ENCODE peak calls at places on chromosomes 7 and 10, in ten cellular contexts. K is foreskin fibroblast; S is hepatocyte; P is body of pancreas; U is BE2C; J is cardiac fibroblast; X is naive thymus-derived CD4-positive, alpha-beta T cell; D is testis; H is fibroblast of mammary gland; V is left ventricle myocardium inferior. M is an unnamed sample.

GRCh38 chr7:126993626-126994213 is 259.0 kb downstream of the GRM8 start:
- DNase-seq in U (no peak), D (no peak), P (no peak), V (no peak), S (no peak), K (no peak), H (no peak), J (no peak), X (no peak), M (no peak)

GRCh38 chr7:2609001-2609411 is 22.8 kb upstream of the TTYH3 start:
- DNase-seq in S (peak; percentile 37), U (no peak), K (no peak), J (peak; percentile 57), V (no peak), P (no peak), D (no peak), H (peak; percentile 59), X (peak; percentile 38), M (no peak)

GRCh38 chr10:74921744-74922143 is 95.3 kb downstream of the KAT6B start:
- DNase-seq in S (no peak), J (no peak), P (no peak), V (no peak), D (peak; percentile 81), H (peak; percentile 35), X (no peak), U (no peak), K (no peak), M (no peak)

GRCh38 chr10:97574374-97575100 is 2.0 kb downstream of the ANKRD2 start:
- DNase-seq in P (peak; percentile 79), D (peak; percentile 48), H (peak; percentile 42), V (peak; percentile 60), S (peak; percentile 51), U (peak; percentile 56), K (peak; percentile 85), X (no peak), J (peak; percentile 78), M (peak; percentile 81)

GRCh38 chr7:123692471-123692877 is 36.8 kb downstream of the LMOD2 start:
- DNase-seq in D (no peak), S (no peak), J (no peak), P (no peak), U (no peak), X (no peak), K (no peak), H (no peak), V (no peak), M (no peak)

GRCh38 chr7:141045842-141046630 is 27.8 kb upstream of the TMEM178B start:
- DNase-seq in X (no peak), D (no peak), K (peak; percentile 4), P (no peak), S (no peak), J (no peak), U (no peak), H (peak; percentile 42), V (no peak), M (no peak)

GRCh38 chr7:100726998-100727761 is 6.2 kb upstream of the ZAN start:
- DNase-seq in J (peak; percentile 71), P (no peak), H (peak; percentile 91), U (no peak), S (no peak), X (no peak), K (peak; percentile 81), V (no peak), D (peak; percentile 22), M (no peak)

GRCh38 chr10:132974886-132975881 is 32.8 kb upstream of the CFAP46 start:
- DNase-seq in K (peak; percentile 18), J (peak; percentile 71), P (no peak), V (peak; percentile 12), S (no peak), D (no peak), U (no peak), X (no peak), H (no peak), M (no peak)

GRCh38 chr10:44316187-44316921 is 68.5 kb downstream of the CXCL12 start:
- DNase-seq in D (peak; percentile 67), V (no peak), X (no peak), S (no peak), J (no peak), P (no peak), U (peak; percentile 96), K (no peak), H (peak; percentile 10), M (no peak)

GRCh38 chr10:34955391-34955790 is 134.8 kb downstream of the CUL2 start:
- DNase-seq in S (no peak), J (peak; percentile 52), U (no peak), H (no peak), V (no peak), D (no peak), K (no peak), X (no peak), P (no peak), M (no peak)

GRCh38 chr7:47967123-47967522 is 12.3 kb downstream of the HUS1 start:
- DNase-seq in V (peak; percentile 34), S (no peak), D (no peak), X (no peak), U (no peak), P (no peak), H (no peak), J (no peak), K (no peak), M (no peak)

GRCh38 chr7:7177044-7177517 is 5.3 kb upstream of the C1GALT1 start:
- DNase-seq in V (no peak), P (no peak), D (no peak), U (no peak), K (peak; percentile 76), J (peak; percentile 58), H (peak; percentile 83), S (peak; percentile 75), X (no peak), M (no peak)

GRCh38 chr10:124685251-124685650 is 58.9 kb downstream of the FAM53B start:
- DNase-seq in H (no peak), D (no peak), S (no peak), J (no peak), K (no peak), P (no peak), U (no peak), X (no peak), V (peak; percentile 57), M (no peak)

GRCh38 chr7:26580666-26581065 is 283.7 kb downstream of the SKAP2 start:
- DNase-seq in P (no peak), V (no peak), S (no peak), U (no peak), J (no peak), H (no peak), D (no peak), X (no peak), K (no peak), M (no peak)

GRCh38 chr10:131901181-131901829 is 497 bp downstream of the PPP2R2D start:
- DNase-seq in X (peak; percentile 49), S (peak; percentile 80), H (peak; percentile 10), K (no peak), V (peak; percentile 48), J (peak; percentile 34), U (no peak), P (peak; percentile 64), D (peak; percentile 62), M (peak; percentile 29)

GRCh38 chr10:48526371-48526821 is 78.5 kb downstream of the ARHGAP22 start:
- DNase-seq in U (no peak), D (no peak), H (peak; percentile 86), J (peak; percentile 70), X (no peak), V (no peak), K (peak; percentile 89), S (peak; percentile 31), P (no peak), M (no peak)
- H3K4me3 ChIP-seq in U (no peak overlapping the region), D (no peak overlapping the region), H (no peak overlapping the region), J (peak overlapping the region; percentile 13), X (no peak overlapping the region), V (no peak overlapping the region), K (peak overlapping the region; percentile 37), S (no peak overlapping the region), P (no peak overlapping the region), M (no peak overlapping the region)

GRCh38 chr7:129671276-129671675 is 59.8 kb downstream of the NRF1 start:
- DNase-seq in U (peak; percentile 19), K (no peak), D (no peak), J (peak; percentile 68), H (no peak), S (no peak), X (no peak), P (no peak), V (no peak), M (no peak)
- H3K4me3 ChIP-seq in U (no peak overlapping the region), K (no peak overlapping the region), D (no peak overlapping the region), J (no peak overlapping the region), H (no peak overlapping the region), S (no peak overlapping the region), X (no peak overlapping the region), P (no peak overlapping the region), V (no peak overlapping the region), M (no peak overlapping the region)

GRCh38 chr10:118994321-118994720 is 35.2 kb upstream of the NANOS1 start:
- DNase-seq in J (no peak), P (no peak), V (no peak), K (no peak), X (no peak), S (no peak), H (no peak), D (no peak), U (no peak), M (no peak)

GRCh38 chr10:118993214-118993613 is 36.3 kb upstream of the NANOS1 start:
- DNase-seq in S (no peak), X (no peak), D (no peak), P (no peak), J (no peak), H (no peak), K (no peak), U (no peak), V (no peak), M (no peak)

GRCh38 chr10:118990326-118990725 is 39.2 kb upstream of the NANOS1 start:
- DNase-seq in V (no peak), H (no peak), P (no peak), K (no peak), X (no peak), J (no peak), U (no peak), D (no peak), S (no peak), M (no peak)

GRCh38 chr10:118991326-118991725 is 38.2 kb upstream of the NANOS1 start:
- DNase-seq in U (no peak), D (no peak), V (no peak), P (no peak), S (no peak), K (no peak), H (no peak), J (no peak), X (no peak), M (no peak)

GRCh38 chr10:118992496-118992895 is 37.0 kb upstream of the NANOS1 start:
- DNase-seq in V (no peak), D (no peak), J (no peak), P (no peak), H (no peak), X (no peak), S (no peak), K (no peak), U (no peak), M (no peak)
- H3K4me3 ChIP-seq in V (no peak overlapping the region), D (no peak overlapping the region), J (no peak overlapping the region), P (no peak overlapping the region), H (no peak overlapping the region), X (no peak overlapping the region), S (no peak overlapping the region), K (no peak overlapping the region), U (no peak overlapping the region), M (no peak overlapping the region)

DNA sequence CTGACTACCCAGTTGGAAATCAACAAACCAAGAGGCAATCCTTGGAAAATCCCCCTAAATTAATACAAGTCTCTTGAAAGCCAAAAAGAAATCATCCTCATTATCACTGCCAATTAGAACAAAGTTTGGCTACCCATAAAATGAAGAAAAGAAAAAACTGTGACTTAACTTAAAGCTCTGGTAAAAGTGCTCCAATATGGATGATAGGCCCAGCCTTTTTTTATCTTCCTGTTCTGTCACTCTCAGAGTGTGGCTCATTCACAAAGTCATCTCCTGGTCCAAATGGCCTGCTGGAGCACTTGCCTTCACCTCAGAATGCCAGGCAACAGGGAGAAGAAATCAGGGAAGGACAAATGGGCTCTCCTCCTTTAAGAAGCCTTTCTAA is 155.1 kb upstream of the GHITM start:
- DNase-seq in S (no peak), X (no peak), D (no peak), U (no peak), P (no peak), J (no peak), H (no peak), K (no peak), V (no peak), M (no peak)
- H3K4me3 ChIP-seq in S (no peak overlapping the region), X (no peak overlapping the region), D (no peak overlapping the region), U (no peak overlapping the region), P (no peak overlapping the region), J (no peak overlapping the region), H (no peak overlapping the region), K (no peak overlapping the region), V (no peak overlapping the region), M (no peak overlapping the region)

M was measured in heart right ventricle.